ENCODE peak calls at places on chromosomes 11 and 22, in ten cellular contexts. C is AG10803, R is hepatocyte, G is PC-3, P is mammary epithelial cell, E is tibial artery, D is BJ, Y is psoas muscle, S is ovary, Q is thoracic aorta. I is an unnamed sample.
A peak's percentile ranks its signal among the peaks of the same experiment; 100 is the strongest.

GRCh38 chr11:1199689-1200610 is 22.9 kb upstream of the MUC5B start:
- DNase-seq in C (no peak), R (no peak), G (peak; percentile 44), P (peak; percentile 10), E (peak; percentile 46), D (no peak), Y (peak; percentile 51), S (no peak), Q (no peak), I (no peak)

GRCh38 chr11:102580185-102580951 is 44.8 kb downstream of the MMP20 start:
- DNase-seq in C (no peak), R (no peak), G (peak; percentile 29), P (peak; percentile 87), E (no peak), D (no peak), Y (no peak), S (no peak), Q (no peak), I (no peak)

GRCh38 chr22:23282089-23282501 is 101.8 kb downstream of the BCR start:
- DNase-seq in C (peak; percentile 80), R (no peak), G (peak; percentile 91), P (peak; percentile 95), E (peak; percentile 98), D (no peak), Y (peak; percentile 64), S (peak; percentile 67), Q (peak; percentile 89), I (peak; percentile 24)

GRCh38 chr22:23547818-23548500 is 32.1 kb downstream of the IGLL1 start:
- DNase-seq in C (no peak), R (no peak), G (no peak), P (peak; percentile 10), E (peak; percentile 5), D (no peak), Y (no peak), S (no peak), Q (no peak), I (no peak)

GRCh38 chr22:44523981-44524759 is 26.1 kb upstream of the RTL6 start:
- DNase-seq in C (peak; percentile 97), R (peak; percentile 76), G (no peak), P (no peak), E (peak; percentile 25), D (peak; percentile 87), Y (no peak), S (peak; percentile 75), Q (no peak), I (peak; percentile 93)

GRCh38 chr11:14420223-14420622 is 61.2 kb upstream of the RRAS2 start:
- DNase-seq in C (no peak), R (no peak), G (no peak), P (no peak), E (no peak), D (no peak), Y (no peak), S (no peak), Q (no peak), I (no peak)

GRCh38 chr11:76512851-76513653 is 68.2 kb downstream of the EMSY start:
- DNase-seq in C (peak; percentile 61), R (peak; percentile 26), G (peak; percentile 42), P (peak; percentile 3), E (no peak), D (no peak), Y (no peak), S (no peak), Q (no peak), I (peak; percentile 13)

GRCh38 chr22:20392983-20393704 is 807 bp upstream of the ZNF74 start:
- DNase-seq in C (no peak), R (no peak), G (no peak), P (no peak), E (no peak), D (no peak), Y (no peak), S (no peak), Q (no peak), I (no peak)

GRCh38 chr11:74141274-74141695 is 29.5 kb downstream of the C2CD3 start:
- DNase-seq in C (peak; percentile 37), R (peak; percentile 5), G (peak; percentile 83), P (peak; percentile 82), E (no peak), D (no peak), Y (no peak), S (no peak), Q (no peak), I (no peak)

GRCh38 chr22:26674211-26675190 is 17.1 kb downstream of the MIAT start:
- DNase-seq in C (no peak), R (no peak), G (no peak), P (peak; percentile 29), E (no peak), D (no peak), Y (no peak), S (no peak), Q (no peak), I (no peak)

GRCh38 chr11:66046901-66047300 is 2.1 kb downstream of the GAL3ST3 start:
- DNase-seq in C (no peak), R (no peak), G (no peak), P (no peak), E (no peak), D (no peak), Y (no peak), S (no peak), Q (no peak), I (no peak)

GRCh38 chr11:60863550-60864521 is 3.5 kb upstream of the ZP1 start:
- DNase-seq in C (no peak), R (no peak), G (no peak), P (no peak), E (peak; percentile 31), D (no peak), Y (peak; percentile 19), S (peak; percentile 23), Q (no peak), I (no peak)

GRCh38 chr22:37582526-37582925 is 2.6 kb upstream of the LGALS2 start:
- DNase-seq in C (no peak), R (no peak), G (no peak), P (no peak), E (no peak), D (no peak), Y (no peak), S (no peak), Q (no peak), I (no peak)

GRCh38 chr11:115219378-115219777 is 284.8 kb downstream of the CADM1 start:
- DNase-seq in C (no peak), R (no peak), G (no peak), P (no peak), E (no peak), D (no peak), Y (no peak), S (no peak), Q (no peak), I (no peak)

GRCh38 chr22:37123649-37124048 is 14.1 kb upstream of the TMPRSS6 start:
- DNase-seq in C (no peak), R (no peak), G (no peak), P (no peak), E (no peak), D (no peak), Y (no peak), S (no peak), Q (no peak), I (no peak)

GRCh38 chr22:43698403-43698802 is 113.7 kb downstream of the EFCAB6 start:
- DNase-seq in C (peak; percentile 2), R (no peak), G (no peak), P (peak; percentile 3), E (no peak), D (no peak), Y (no peak), S (no peak), Q (no peak), I (no peak)

GRCh38 chr11:44530413-44531115 is 34.9 kb upstream of the CD82 start:
- DNase-seq in C (no peak), R (no peak), G (peak; percentile 47), P (no peak), E (no peak), D (no peak), Y (no peak), S (no peak), Q (no peak), I (no peak)

DNA sequence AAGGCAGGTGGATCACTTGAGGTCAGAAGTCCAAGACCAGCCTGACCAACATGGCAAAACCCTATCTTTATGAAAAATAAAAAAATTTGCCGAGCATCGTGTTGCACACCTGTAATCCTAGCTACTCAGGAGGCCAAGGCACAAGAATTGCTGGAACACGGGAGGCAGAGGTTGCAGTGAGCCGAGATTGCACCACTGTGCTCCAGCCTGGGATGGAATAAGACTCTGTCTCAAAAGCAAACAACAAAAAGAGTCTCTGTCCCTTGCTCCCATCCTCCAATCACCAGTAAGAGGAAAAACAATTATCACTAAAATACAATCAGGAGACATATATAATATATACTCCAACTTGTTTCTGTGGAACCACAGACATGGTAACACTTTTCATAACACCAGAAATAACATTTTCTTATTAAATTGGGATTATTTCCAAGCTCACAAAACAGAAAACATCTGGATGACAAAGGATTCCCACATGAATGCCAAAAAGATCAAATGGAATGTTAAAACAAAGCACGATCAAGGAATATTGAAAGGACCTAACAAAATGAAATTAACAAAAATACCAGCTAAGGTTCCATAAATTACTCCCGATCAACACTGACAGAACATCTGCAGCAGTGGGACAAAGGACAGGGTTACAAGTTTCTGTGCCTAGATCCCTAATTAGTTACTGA is 15.2 kb downstream of the FCHSD2 start:
- DNase-seq in C (peak; percentile 38), R (no peak), G (no peak), P (no peak), E (no peak), D (no peak), Y (no peak), S (no peak), Q (no peak), I (no peak)
- H3K4me3 ChIP-seq in C (no peak overlapping the region), R (no peak overlapping the region), G (no peak overlapping the region), P (no peak overlapping the region), E (no peak overlapping the region), D (no peak overlapping the region), Y (no peak overlapping the region), S (no peak overlapping the region), Q (no peak overlapping the region), I (no peak overlapping the region)

GRCh38 chr11:116918925-116919653 is 81.7 kb upstream of the APOA1 start:
- DNase-seq in C (no peak), R (no peak), G (no peak), P (no peak), E (no peak), D (no peak), Y (no peak), S (no peak), Q (no peak), I (no peak)
- TF ChIP-seq CTCF in C (no peak), R (no peak), G (no peak), P (no peak), E (no peak), D (no peak), Y (no peak), S (no peak), Q (no peak), I (no peak)

DNA sequence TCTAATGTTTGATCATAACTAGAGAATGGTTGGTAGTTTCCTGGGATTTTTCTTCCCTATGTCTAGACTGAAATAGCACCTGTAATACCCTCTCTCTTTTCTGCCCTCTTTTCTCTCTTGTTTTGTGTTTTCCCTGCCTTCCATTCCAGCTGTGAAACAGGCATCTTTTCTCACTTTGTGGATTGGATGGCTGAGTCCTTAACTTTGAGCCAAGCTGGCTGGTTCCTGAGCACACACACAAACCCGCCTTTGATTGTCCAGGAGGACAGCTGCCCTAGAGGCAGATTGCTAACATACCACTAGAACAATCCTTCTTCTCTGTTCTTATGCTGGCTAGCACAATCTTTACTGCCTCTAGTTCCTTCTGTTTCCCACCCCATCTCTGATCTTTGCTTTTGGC is 17.7 kb downstream of the CTNND1 start:
- DNase-seq in C (peak; percentile 88), R (peak; percentile 52), G (peak; percentile 82), P (peak; percentile 75), E (no peak), D (no peak), Y (no peak), S (no peak), Q (no peak), I (no peak)
- H3K4me3 ChIP-seq in C (no peak overlapping the region), R (no peak overlapping the region), G (peak overlapping the region; percentile 60), P (peak overlapping the region; percentile 4), E (no peak overlapping the region), D (no peak overlapping the region), Y (peak overlapping the region; percentile 38), S (no peak overlapping the region), Q (peak overlapping the region; percentile 42), I (no peak overlapping the region)

GRCh38 chr11:81495699-81496292 is 1237.9 kb downstream of the FAM181B start:
- DNase-seq in C (no peak), R (no peak), G (no peak), P (no peak), E (no peak), D (no peak), Y (no peak), S (no peak), Q (no peak), I (no peak)
- TF ChIP-seq CTCF in C (no peak), R (no peak), G (no peak), P (no peak), E (no peak), D (no peak), Y (no peak), S (no peak), Q (no peak), I (no peak)